ENCODE peak calls at places on chromosomes 16 and 17, in nine cellular contexts. H is prostate gland, S is HCT116, F is sigmoid colon, C is H1, R is K562, G is transverse colon, K is vagina, T is HepG2. M is an unnamed sample.

GRCh38 chr16:51374790-51375189 is 223.7 kb upstream of the SALL1 start:
- DNase-seq in R (no peak), H (no peak), G (no peak), S (no peak), F (no peak), K (no peak), T (no peak), C (no peak), M (no peak)

GRCh38 chr17:57604771-57605733 is 140.0 kb downstream of the CCDC182 start:
- DNase-seq in C (no peak), G (peak), T (no peak), R (no peak), K (no peak), S (no peak), F (peak), H (peak), M (peak)

GRCh38 chr16:11431915-11432465 is 86.7 kb downstream of the RMI2 start:
- DNase-seq in T (peak), K (no peak), F (no peak), G (no peak), R (no peak), C (no peak), H (no peak), S (no peak), M (no peak)

GRCh38 chr17:1956134-1956533 is 69.0 kb downstream of the RTN4RL1 start:
- DNase-seq in R (no peak), H (no peak), F (no peak), C (no peak), G (no peak), S (no peak), K (no peak), T (no peak), M (no peak)

GRCh38 chr17:67585077-67585602 is 132.6 kb upstream of the NOL11 start:
- DNase-seq in T (no peak), S (no peak), F (no peak), K (no peak), G (no peak), R (no peak), C (no peak), H (no peak), M (no peak)

GRCh38 chr17:17377568-17377967 is 74.4 kb downstream of the NT5M start:
- DNase-seq in S (no peak), R (no peak), H (peak), T (no peak), F (no peak), C (no peak), G (no peak), K (no peak), M (no peak)

GRCh38 chr17:72590382-72590781 is 469.6 kb downstream of the SOX9 start:
- DNase-seq in S (no peak), T (peak), F (no peak), G (no peak), K (no peak), C (no peak), H (no peak), R (no peak), M (no peak)

GRCh38 chr16:2085669-2086068 is 37.9 kb downstream of the TSC2 start:
- DNase-seq in T (no peak), S (no peak), G (no peak), C (no peak), K (no peak), H (no peak), R (no peak), F (no peak), M (no peak)

GRCh38 chr16:78473031-78473699 is 373.7 kb downstream of the WWOX start:
- DNase-seq in G (no peak), F (no peak), K (no peak), H (no peak), T (peak), C (no peak), S (no peak), R (no peak), M (no peak)

GRCh38 chr17:77501751-77502625 is 361.2 kb downstream of the SEC14L1 start:
- DNase-seq in F (peak), R (no peak), S (no peak), C (no peak), T (no peak), K (no peak), G (peak), H (no peak), M (no peak)

GRCh38 chr16:77788196-77789084 is at the start of gene VAT1L:
- DNase-seq in T (no peak), S (no peak), C (peak), F (no peak), G (no peak), H (no peak), R (peak), K (no peak), M (no peak)

GRCh38 chr16:53822936-53823529 is 119.1 kb downstream of the FTO start:
- DNase-seq in R (no peak), H (no peak), K (no peak), S (no peak), G (no peak), C (no peak), T (no peak), F (no peak), M (no peak)

GRCh38 chr17:61393550-61393903 is 6.1 kb upstream of the TBX2 start:
- DNase-seq in R (no peak), H (no peak), C (no peak), S (no peak), F (no peak), T (no peak), G (no peak), K (no peak), M (no peak)

GRCh38 chr17:66508896-66509843 is 206.8 kb downstream of the PRKCA start:
- DNase-seq in F (peak), H (peak), S (peak), C (no peak), R (peak), G (peak), T (no peak), K (no peak), M (peak)

GRCh38 chr17:17205368-17206148 is 575 bp downstream of the PLD6 start:
- DNase-seq in K (no peak), C (no peak), H (peak), T (peak), R (peak), G (peak), F (peak), S (peak), M (peak)

GRCh38 chr17:15780188-15780587 is 48.1 kb downstream of the TBC1D26 start:
- DNase-seq in C (no peak), S (no peak), R (no peak), H (no peak), G (no peak), T (no peak), F (no peak), K (no peak), M (no peak)

GRCh38 chr17:74512041-74512440 is 19.2 kb downstream of the CD300LB start:
- DNase-seq in G (no peak), H (no peak), K (peak), T (no peak), C (no peak), S (no peak), R (no peak), F (no peak), M (no peak)

GRCh38 chr16:87366288-87366687 is 17.3 kb downstream of the FBXO31 start:
- DNase-seq in T (no peak), C (no peak), F (no peak), K (no peak), S (no peak), G (peak), R (no peak), H (no peak), M (peak)

DNA sequence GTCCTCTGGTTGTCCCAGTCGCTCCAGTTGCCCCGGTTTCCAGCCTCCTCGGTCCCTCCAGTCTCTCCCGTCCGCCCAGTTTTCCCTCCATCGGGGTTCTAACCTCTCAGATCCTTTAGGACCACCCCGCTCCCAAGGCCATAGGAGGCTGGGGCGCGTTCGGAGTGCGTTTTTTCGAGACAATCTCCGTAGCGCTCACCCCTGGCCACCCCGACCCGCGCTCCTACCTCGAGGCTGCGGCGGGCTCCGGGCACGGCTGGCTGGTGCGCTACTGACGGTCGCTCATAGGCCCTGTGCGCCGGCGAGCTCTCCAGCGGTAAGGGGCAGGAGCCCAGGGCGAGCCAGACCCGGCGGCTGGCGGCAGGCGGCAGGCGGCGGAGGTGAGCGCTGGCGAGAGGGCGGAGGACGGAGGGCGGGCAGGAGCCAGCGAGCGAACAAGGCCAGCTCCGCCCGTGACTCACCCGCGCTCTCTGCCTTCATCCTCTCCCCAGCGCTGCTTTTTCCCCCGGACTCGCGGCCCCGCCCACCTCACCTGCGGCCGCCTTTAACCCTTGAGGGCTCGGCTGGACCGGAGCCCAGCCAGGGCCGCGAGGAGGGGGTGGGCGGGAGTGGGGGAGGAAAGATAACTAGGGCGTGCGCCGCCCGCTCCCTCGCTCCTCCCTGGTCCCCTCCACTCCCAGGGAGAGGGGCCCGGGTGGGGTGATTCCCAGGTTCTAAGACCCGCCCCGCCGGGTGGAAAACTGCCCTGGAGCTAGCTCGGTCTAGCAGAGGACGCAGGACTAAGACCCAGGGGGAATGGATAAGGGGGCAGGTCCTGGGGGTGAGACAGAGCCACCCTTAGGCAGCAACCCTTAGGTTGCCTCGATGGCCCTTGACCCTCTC is at the start of gene SP6:
- DNase-seq in H (peak), R (peak), T (peak), F (no peak), K (no peak), S (peak), G (peak), C (no peak), M (peak)
- TF ChIP-seq POLR2A in H (peak), R (peak), T (peak), F (no peak), K (no peak), S (peak), G (peak), C (peak), M (no peak)

DNA sequence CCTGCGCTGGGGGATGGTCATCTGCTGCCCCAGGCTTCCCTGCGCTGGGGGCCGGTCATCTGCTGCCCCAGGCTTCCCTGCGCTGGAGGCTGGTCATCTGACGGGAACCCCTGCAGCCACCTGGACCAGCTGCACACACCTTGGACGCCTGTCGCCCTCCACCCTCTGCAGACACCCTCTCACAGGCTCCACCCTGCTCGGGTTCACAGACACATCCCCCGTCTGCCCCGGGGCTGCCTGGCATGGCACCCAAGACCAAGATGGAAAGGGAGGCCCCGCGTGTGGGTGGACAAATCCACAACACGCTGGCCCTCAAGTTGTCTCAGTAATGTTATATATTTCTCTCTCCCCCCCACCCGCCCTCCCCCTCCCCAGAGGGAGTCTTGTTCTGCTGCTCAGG is 89.6 kb downstream of the ANKRD11 start:
- DNase-seq in F (no peak), K (no peak), G (no peak), R (no peak), S (no peak), C (no peak), T (no peak), H (no peak), M (no peak)
- TF ChIP-seq POLR2AphosphoS5 in F (no peak), K (no peak), G (no peak), R (no peak), S (no peak), C (no peak), T (no peak), H (no peak), M (no peak)

GRCh38 chr16:89957214-89957785 is 8.7 kb downstream of the DEF8 start:
- DNase-seq in K (no peak), C (no peak), T (no peak), G (no peak), R (no peak), F (no peak), H (no peak), S (no peak), M (no peak)
- H3K4me3 ChIP-seq in K (no peak), C (no peak), T (no peak), G (no peak), R (no peak), F (peak), H (no peak), S (no peak), M (peak)

DNA sequence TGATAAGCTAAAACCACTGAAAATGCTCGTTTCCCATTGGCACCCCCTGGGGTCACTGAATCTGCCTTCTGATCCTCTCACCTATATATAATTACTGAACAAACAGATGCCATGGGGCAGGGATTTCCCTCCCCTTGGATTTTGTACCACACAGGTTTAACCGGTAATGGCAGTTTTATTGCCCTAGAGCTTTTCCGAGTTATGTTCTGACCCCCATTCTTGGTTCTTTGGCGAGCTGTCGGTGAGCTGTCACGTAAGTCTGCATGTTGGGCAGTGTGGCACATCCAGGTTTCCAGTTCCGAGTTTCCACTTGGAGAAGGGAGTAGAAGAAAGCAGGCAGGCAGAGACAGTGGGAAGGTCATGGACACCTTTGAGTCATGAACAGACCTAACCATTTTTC is 7.1 kb downstream of the TMEM97 start:
- DNase-seq in R (no peak), K (peak), F (peak), S (no peak), H (peak), G (peak), T (no peak), C (no peak), M (peak)
- TF ChIP-seq POLR2A in R (no peak), K (no peak), F (no peak), S (no peak), H (no peak), G (no peak), T (no peak), C (no peak), M (no peak)

GRCh38 chr16:70696952-70697600 is 11.2 kb upstream of the MTSS2 start:
- DNase-seq in G (peak), T (no peak), H (peak), R (no peak), C (no peak), S (no peak), K (no peak), F (no peak), M (peak)
- TF ChIP-seq POLR2AphosphoS5 in G (no peak), T (no peak), H (peak), R (no peak), C (no peak), S (no peak), K (peak), F (no peak), M (no peak)

DNA sequence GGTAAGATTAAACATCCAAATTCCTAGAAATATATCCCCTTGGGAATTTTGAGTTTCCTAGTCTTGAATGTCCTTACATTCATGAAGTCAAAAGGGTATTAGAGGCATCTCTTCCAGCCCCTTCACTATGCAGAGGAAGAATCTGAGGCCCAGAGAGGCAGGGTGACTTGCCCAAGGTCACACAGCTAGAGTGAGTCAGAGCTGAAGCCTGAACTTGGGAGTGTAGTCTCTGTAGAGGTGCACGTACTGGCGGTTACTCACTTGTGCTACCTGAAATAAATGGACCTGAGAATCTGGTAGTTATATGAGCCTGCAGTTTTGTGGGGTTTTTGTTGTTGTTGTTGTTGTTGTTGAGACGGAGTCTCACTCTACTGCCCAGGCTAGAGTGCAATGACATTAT is 164.0 kb downstream of the XYLT1 start:
- DNase-seq in F (no peak), T (no peak), H (no peak), S (no peak), R (no peak), C (no peak), G (no peak), K (no peak), M (no peak)
- H3K4me3 ChIP-seq in F (no peak), T (no peak), H (no peak), S (no peak), R (no peak), C (no peak), G (no peak), K (no peak), M (no peak)

DNA sequence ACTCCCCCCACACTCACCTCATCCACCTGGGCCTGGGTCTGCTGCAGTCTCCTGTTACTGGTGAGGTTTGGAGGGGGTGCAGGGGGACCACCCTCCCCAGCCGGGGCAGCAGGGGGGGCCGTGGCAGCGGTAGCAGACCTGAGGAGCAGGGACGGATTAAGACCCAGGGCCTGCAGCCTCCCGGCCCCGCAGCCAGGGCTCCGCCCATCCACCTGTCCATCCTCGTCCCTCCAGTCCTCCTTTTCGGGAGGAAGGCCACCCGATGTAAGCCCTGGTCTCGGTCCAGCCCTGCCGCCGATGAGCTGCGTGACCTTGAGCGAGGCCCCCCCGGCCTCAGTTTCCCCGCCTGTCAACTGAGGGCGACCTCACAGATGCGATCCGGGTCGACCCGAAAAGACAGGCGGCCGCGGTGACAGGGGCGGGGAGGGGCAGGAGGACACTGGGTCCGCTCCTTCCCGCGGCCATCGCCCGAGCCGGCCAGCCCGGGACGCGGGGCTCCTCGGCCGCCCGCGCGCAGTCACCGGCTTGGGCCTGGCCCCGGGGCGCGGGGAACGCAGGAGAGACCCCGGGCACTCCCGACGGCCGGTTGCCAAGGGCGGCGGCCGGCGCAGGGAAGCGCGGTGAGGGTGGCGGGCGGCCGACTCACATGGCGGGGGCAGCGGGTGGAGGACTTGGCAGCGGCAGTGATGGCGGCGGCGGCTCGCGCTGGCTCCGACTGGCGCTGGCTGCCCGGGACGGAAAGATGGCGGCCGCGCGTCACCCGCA is at the start of gene VAMP2:
- DNase-seq in T (no peak), C (no peak), K (peak), S (no peak), H (peak), F (peak), G (peak), R (peak), M (peak)
- TF ChIP-seq POLR2A in T (no peak), C (peak), K (no peak), S (no peak), H (peak), F (no peak), G (peak), R (no peak), M (no peak)